ENCODE peak calls at places on chromosomes 13 and 19, in four cellular contexts. N is MCF 10A; H is activated T-helper 1 cell treated with anti-CD3 and anti-CD28 coated beads, Interleukin-2, amount 50 U/mL, for 16 hours; F is NCI-H460. B is an unnamed sample.

GRCh38 chr19:40006273-40006691 is 9.4 kb downstream of the ZNF546 start:
- DNase-seq in N (peak; percentile 62), H (no peak), F (no peak), B (no peak)

GRCh38 chr19:32997716-32998355 is 25.8 kb downstream of the FAAP24 start:
- DNase-seq in N (no peak), H (no peak), F (no peak), B (no peak)

GRCh38 chr19:1154731-1155351 is 19.2 kb downstream of the SBNO2 start:
- DNase-seq in N (peak; percentile 97), H (no peak), F (peak; percentile 67), B (peak; percentile 84)

GRCh38 chr19:3358392-3358918 is 7.9 kb upstream of the NFIC start:
- DNase-seq in N (no peak), H (no peak), F (no peak), B (no peak)

GRCh38 chr13:97810152-97810551 is 143.3 kb upstream of the IPO5 start:
- DNase-seq in N (peak; percentile 48), H (no peak), F (peak; percentile 5), B (no peak)

GRCh38 chr13:62357887-62358645 is 942.4 kb upstream of the PCDH20 start:
- DNase-seq in N (peak; percentile 74), H (no peak), F (peak; percentile 46), B (no peak)

GRCh38 chr19:51600940-51601575 is 29.1 kb downstream of the SIGLEC5 start:
- DNase-seq in N (no peak), H (no peak), F (no peak), B (no peak)

GRCh38 chr13:91155512-91156114 is 191.9 kb upstream of the MIR17HG start:
- DNase-seq in N (no peak), H (no peak), F (no peak), B (no peak)

GRCh38 chr19:18656337-18657086 is 19.7 kb downstream of the KLHL26 start:
- DNase-seq in N (no peak), H (no peak), F (no peak), B (no peak)